ENCODE peak calls at places on chromosomes 3 and 15, in nine cellular contexts. Z, M, S, B, O, J, N, W and C are unnamed samples.

GRCh38 chr3:112629425-112629824 is 11.5 kb downstream of the CCDC80 start:
- DNase-seq in S (no peak), W (no peak), B (no peak), N (peak; percentile 28), Z (no peak), O (peak; percentile 40), M (peak; percentile 94), J (no peak), C (no peak)

GRCh38 chr3:102092617-102093466 is 243.5 kb downstream of the NFKBIZ start:
- DNase-seq in J (no peak), O (no peak), N (no peak), S (no peak), Z (no peak), W (no peak), B (no peak), M (no peak), C (no peak)

GRCh38 chr15:36458406-36458805 is 121.0 kb upstream of the CDIN1 start:
- DNase-seq in O (no peak), Z (no peak), B (no peak), J (no peak), S (peak; percentile 19), W (peak; percentile 6), N (no peak), M (no peak), C (no peak)

GRCh38 chr15:29132110-29132420 is 137.6 kb downstream of the NSMCE3 start:
- DNase-seq in W (no peak), Z (no peak), N (no peak), O (no peak), J (no peak), B (no peak), S (peak; percentile 28), M (peak; percentile 57), C (no peak)

GRCh38 chr3:146493221-146493620 is 23.9 kb upstream of the PLSCR2 start:
- DNase-seq in O (no peak), M (no peak), W (no peak), Z (no peak), J (no peak), B (no peak), N (no peak), S (no peak), C (no peak)

GRCh38 chr15:57565326-57565725 is 26.4 kb upstream of the MYZAP start:
- DNase-seq in M (no peak), O (peak; percentile 39), S (no peak), B (no peak), Z (no peak), W (peak; percentile 54), J (no peak), N (no peak), C (no peak)

GRCh38 chr3:105362021-105362665 is 4.6 kb upstream of the ALCAM start:
- DNase-seq in Z (no peak), O (no peak), B (no peak), M (no peak), W (no peak), N (no peak), S (no peak), J (no peak), C (no peak)

GRCh38 chr3:8504611-8504973 is 3.0 kb downstream of the LMCD1 start:
- DNase-seq in J (no peak), M (no peak), O (no peak), S (no peak), B (no peak), Z (no peak), W (no peak), N (no peak), C (no peak)

GRCh38 chr15:74775132-74775562 is 6.7 kb upstream of the CSK start:
- DNase-seq in J (no peak), N (no peak), W (no peak), M (no peak), Z (no peak), S (no peak), O (no peak), B (no peak), C (no peak)

GRCh38 chr3:72361990-72362389 is 486.3 kb downstream of the SHQ1 start:
- DNase-seq in Z (no peak), M (no peak), J (no peak), B (no peak), O (no peak), S (no peak), W (no peak), N (no peak), C (no peak)

GRCh38 chr15:94019062-94019461 is 212.3 kb upstream of the MCTP2 start:
- DNase-seq in O (no peak), S (no peak), M (peak; percentile 81), W (no peak), J (no peak), N (no peak), Z (no peak), B (no peak), C (no peak)

GRCh38 chr3:96319176-96319575 is 495.2 kb upstream of the EPHA6 start:
- DNase-seq in J (no peak), O (no peak), S (no peak), W (no peak), B (no peak), N (no peak), M (no peak), Z (no peak), C (no peak)

GRCh38 chr15:92892201-92892555 is 7.9 kb upstream of the CHD2 start:
- DNase-seq in J (no peak), M (no peak), S (no peak), Z (no peak), N (no peak), O (no peak), B (no peak), W (no peak), C (no peak)

GRCh38 chr15:73851679-73852078 is 21.7 kb upstream of the TBC1D21 start:
- DNase-seq in B (no peak), M (no peak), O (no peak), S (no peak), J (peak; percentile 50), W (peak; percentile 94), N (peak; percentile 22), Z (no peak), C (peak; percentile 20)

GRCh38 chr3:119293761-119294401 is at the start of gene ARHGAP31:
- DNase-seq in M (peak; percentile 86), B (peak; percentile 62), S (peak; percentile 83), W (peak; percentile 78), O (peak; percentile 47), N (no peak), J (no peak), Z (peak; percentile 65), C (peak; percentile 64)
- H3K27ac ChIP-seq in M (peak within 1 kb of the TSS; percentile 95), B (peak within 1 kb of the TSS; percentile 96), S (peak within 1 kb of the TSS; percentile 91), W (no peak within 1 kb of the TSS), O (peak within 1 kb of the TSS; percentile 96), N (peak within 1 kb of the TSS; percentile 44), J (no peak within 1 kb of the TSS), Z (peak within 1 kb of the TSS; percentile 80), C (peak within 1 kb of the TSS; percentile 83)

GRCh38 chr3:13162550-13163320 is 89.5 kb upstream of the IQSEC1 start:
- DNase-seq in J (no peak), W (peak; percentile 47), B (no peak), S (no peak), N (no peak), O (no peak), Z (no peak), M (peak; percentile 22), C (no peak)
- TF ChIP-seq POLR2AphosphoS5 in J (no peak), W (no peak), B (no peak), S (no peak), N (no peak), O (no peak), Z (no peak), M (no peak), C (no peak)

GRCh38 chr3:185366913-185367312 is 4.0 kb downstream of the MAP3K13 start:
- DNase-seq in Z (no peak), J (no peak), W (no peak), M (no peak), N (no peak), B (no peak), S (no peak), O (no peak), C (no peak)

GRCh38 chr3:185362850-185363661 is at the start of gene MAP3K13:
- DNase-seq in S (peak; percentile 84), M (peak; percentile 93), B (peak; percentile 81), J (peak; percentile 46), O (peak; percentile 85), Z (peak; percentile 82), N (peak; percentile 84), W (peak; percentile 94), C (peak; percentile 90)

GRCh38 chr3:185363662-185364203 is 797 bp downstream of the MAP3K13 start:
- DNase-seq in J (no peak), S (no peak), W (no peak), N (no peak), Z (no peak), O (no peak), M (no peak), B (no peak), C (no peak)

GRCh38 chr3:185361920-185362319 is 1.0 kb upstream of the MAP3K13 start:
- DNase-seq in W (no peak), B (no peak), M (no peak), Z (no peak), J (no peak), O (no peak), N (no peak), S (no peak), C (no peak)

DNA sequence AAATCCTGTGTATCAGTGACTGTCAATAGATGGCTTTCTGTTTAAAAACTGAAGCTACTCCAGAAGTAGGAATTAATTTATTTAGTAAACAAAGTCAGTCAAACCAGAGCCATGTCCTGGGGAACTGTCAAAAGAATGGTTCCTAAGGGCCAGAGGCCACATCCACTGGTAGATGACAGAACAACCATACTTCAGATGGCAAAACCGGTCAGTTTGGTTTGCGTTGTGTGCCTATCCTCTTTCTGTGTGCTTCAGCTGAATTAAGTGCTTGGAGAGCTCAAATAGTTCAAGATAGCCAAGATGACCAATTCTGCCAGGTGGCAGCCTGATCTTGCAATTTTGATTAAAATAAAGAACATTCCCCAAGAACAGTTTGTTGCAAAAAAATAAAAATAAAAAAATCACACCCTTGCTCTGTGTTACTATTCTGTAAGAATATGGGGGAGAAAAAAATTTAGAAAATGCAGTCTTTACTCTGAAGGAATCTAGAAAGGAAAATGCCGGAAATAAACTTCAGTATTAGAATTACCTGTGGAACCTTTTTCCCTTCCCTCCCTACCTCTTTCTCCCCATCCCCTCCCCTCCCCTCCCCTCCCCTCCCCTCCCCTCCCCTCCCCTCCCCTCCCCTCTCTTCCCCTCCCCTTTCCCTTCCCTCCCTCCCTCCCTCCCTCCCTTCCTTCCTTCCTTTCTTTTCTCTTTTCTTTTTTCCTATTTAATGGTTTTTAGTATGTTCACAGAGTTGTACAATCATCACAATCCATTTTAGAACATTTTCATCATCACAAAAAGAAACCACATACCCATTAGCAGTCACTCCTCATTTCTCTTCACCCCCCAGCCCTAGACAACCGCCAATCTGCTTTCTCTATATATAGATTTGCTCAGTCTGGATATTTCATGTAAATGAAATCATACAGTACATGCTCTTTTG is 2.6 kb downstream of the MAP3K13 start:
- DNase-seq in M (no peak), S (no peak), N (no peak), W (no peak), Z (peak; percentile 59), O (peak; percentile 57), B (no peak), J (no peak), C (no peak)
- H3K27ac ChIP-seq in M (no peak overlapping the region), S (no peak overlapping the region), N (no peak overlapping the region), W (no peak overlapping the region), Z (no peak overlapping the region), O (no peak overlapping the region), B (peak overlapping the region; percentile 31), J (no peak overlapping the region), C (no peak overlapping the region)

DNA sequence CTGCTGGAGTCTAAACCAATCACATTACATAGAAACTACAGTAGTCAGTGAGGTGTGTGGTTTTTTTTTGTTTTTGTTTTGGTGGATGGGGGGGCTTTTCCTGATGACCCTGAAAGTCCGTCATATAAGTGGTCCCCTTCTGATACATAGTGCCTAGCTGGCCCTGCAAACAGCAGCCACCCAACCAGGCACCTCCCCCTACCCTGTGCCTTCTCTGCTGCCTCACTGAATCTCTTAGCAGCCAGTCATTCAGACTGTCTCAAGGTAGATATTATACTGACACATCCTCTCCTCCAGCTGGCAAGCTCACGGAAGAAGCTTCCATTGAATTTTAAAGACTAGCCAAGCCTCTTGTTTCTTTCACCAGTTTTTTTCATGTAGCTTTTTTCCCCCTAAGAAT is 21.4 kb downstream of the SYN2 start:
- DNase-seq in N (no peak), M (no peak), S (no peak), O (no peak), Z (no peak), J (no peak), B (no peak), W (no peak), C (no peak)
- TF ChIP-seq POLR2AphosphoS5 in N (no peak), M (no peak), S (no peak), O (no peak), Z (no peak), J (no peak), B (no peak), W (no peak), C (no peak)